ENCODE peak calls at places on chromosomes 16 and 17, in six cellular contexts. K is mesenteric fat pad, G is pons, A is activated B cell treated with CpG ODN at 0.5 μM for 24 hours, M is WTC11, L is choroid plexus epithelial cell. V is an unnamed sample.

GRCh38 chr17:59464246-59464645 is 101.2 kb upstream of the DHX40 start:
- DNase-seq in M (no peak), L (no peak), K (no peak), A (no peak), G (no peak), V (no peak)

GRCh38 chr16:12061336-12062055 is 85.0 kb downstream of the SNX29 start:
- DNase-seq in M (no peak), G (no peak), K (no peak), L (peak), A (no peak), V (no peak)

GRCh38 chr17:78839173-78839761 is 1.3 kb downstream of the USP36 start:
- DNase-seq in A (no peak), G (no peak), K (no peak), L (peak), M (no peak), V (no peak)

GRCh38 chr17:74759243-74759801 is 10.9 kb downstream of the NHERF1 start:
- DNase-seq in A (no peak), L (no peak), M (no peak), K (no peak), G (no peak), V (peak)

GRCh38 chr16:72860726-72861562 is 187.0 kb downstream of the ZFHX3 start:
- DNase-seq in M (no peak), G (no peak), K (no peak), A (no peak), L (no peak), V (no peak)

GRCh38 chr16:81447383-81448101 is 2.9 kb downstream of the CMIP start:
- DNase-seq in G (no peak), L (no peak), M (no peak), A (no peak), K (no peak), V (no peak)

GRCh38 chr17:57715981-57716380 is 29.1 kb downstream of the CCDC182 start:
- DNase-seq in A (no peak), G (no peak), L (no peak), K (no peak), M (no peak), V (no peak)

GRCh38 chr17:4897198-4897657 is 2.1 kb upstream of the C17orf107 start:
- DNase-seq in L (no peak), M (no peak), G (no peak), A (no peak), K (no peak), V (no peak)

GRCh38 chr16:48330847-48331204 is 54.4 kb downstream of the SIAH1 start:
- DNase-seq in A (no peak), K (no peak), G (peak), M (no peak), L (no peak), V (no peak)

GRCh38 chr17:69406906-69407305 is 7.6 kb upstream of the MAP2K6 start:
- DNase-seq in K (no peak), A (no peak), M (no peak), G (no peak), L (peak), V (no peak)

GRCh38 chr16:83176802-83177201 is 550.0 kb downstream of the CDH13 start:
- DNase-seq in A (no peak), G (peak), K (no peak), L (no peak), M (no peak), V (no peak)

GRCh38 chr17:65122836-65123756 is 14.1 kb upstream of the RGS9 start:
- DNase-seq in M (peak), G (peak), L (peak), A (peak), K (peak), V (peak)

GRCh38 chr16:19238386-19238785 is 47.1 kb upstream of the CLEC19A start:
- DNase-seq in A (no peak), L (no peak), K (no peak), M (no peak), G (peak), V (no peak)

GRCh38 chr17:49990921-49991320 is 4.1 kb downstream of the DLX3 start:
- DNase-seq in G (no peak), A (no peak), L (no peak), K (peak), M (no peak), V (no peak)

GRCh38 chr16:88790312-88791150 is 5.5 kb upstream of the PIEZO1 start:
- DNase-seq in K (no peak), L (peak), G (no peak), M (no peak), A (peak), V (peak)

V was measured in activated naive CD4-positive, alpha-beta T cell.